ENCODE peak calls at places on chromosomes 1 and 21, in four cellular contexts. V, D, G and L are unnamed samples.

GRCh38 chr1:53578358-53578757 is 119.2 kb downstream of the DMRTB1 start:
- DNase-seq in V (no peak), G (no peak), D (no peak), L (no peak)

GRCh38 chr1:227440167-227440566 is 121.9 kb upstream of the CDC42BPA start:
- DNase-seq in D (no peak), G (no peak), V (no peak), L (no peak)

GRCh38 chr1:173383341-173383740 is 93.8 kb upstream of the PRDX6 start:
- DNase-seq in D (no peak), V (no peak), G (no peak), L (no peak)

GRCh38 chr1:155106862-155107261 is 20.8 kb upstream of the EFNA1 start:
- DNase-seq in G (no peak), V (no peak), D (no peak), L (no peak)

GRCh38 chr21:28333455-28334108 is 659.1 kb downstream of the LTN1 start:
- DNase-seq in G (no peak), V (no peak), D (peak; percentile 13), L (no peak)

GRCh38 chr1:178634445-178634844 is 90.6 kb upstream of the RALGPS2 start:
- DNase-seq in D (no peak), V (no peak), G (no peak), L (no peak)

GRCh38 chr1:68051475-68051874 is 1.0 kb upstream of the DIRAS3 start:
- DNase-seq in D (no peak), V (no peak), G (no peak), L (no peak)

GRCh38 chr1:243855616-243856318 is 5.7 kb upstream of the AKT3 start:
- DNase-seq in G (no peak), D (no peak), V (no peak), L (no peak)

GRCh38 chr1:238466459-238466858 is 575.7 kb upstream of the ZP4 start:
- DNase-seq in G (no peak), V (no peak), D (no peak), L (no peak)

GRCh38 chr1:975896-976683 is 5.8 kb downstream of the PERM1 start:
- DNase-seq in V (peak; percentile 64), G (peak; percentile 41), D (peak; percentile 39), L (no peak)

GRCh38 chr1:85344256-85344694 is 67.8 kb upstream of the BCL10 start:
- DNase-seq in D (peak; percentile 44), G (no peak), V (peak; percentile 57), L (no peak)

GRCh38 chr1:228090613-228091081 is 8.1 kb downstream of the ARF1 start:
- DNase-seq in V (no peak), G (no peak), D (no peak), L (no peak)

GRCh38 chr1:18727956-18728355 is 97.3 kb downstream of the PAX7 start:
- DNase-seq in D (no peak), G (no peak), V (no peak), L (no peak)

GRCh38 chr1:173489929-173490328 is 12.8 kb downstream of the PRDX6 start:
- DNase-seq in V (no peak), G (no peak), D (no peak), L (no peak)

GRCh38 chr1:32541064-32541566 is 1.9 kb downstream of the ZBTB8A start:
- DNase-seq in V (no peak), G (no peak), D (no peak), L (no peak)

GRCh38 chr1:213829806-213830205 is 158.0 kb upstream of the PROX1 start:
- DNase-seq in G (no peak), V (no peak), D (no peak), L (no peak)

GRCh38 chr1:245997471-245998258 is 509.4 kb downstream of the SMYD3 start:
- DNase-seq in G (no peak), V (no peak), D (no peak), L (no peak)

GRCh38 chr1:185207980-185208602 is 51.1 kb downstream of the SWT1 start:
- DNase-seq in D (no peak), V (no peak), G (no peak), L (no peak)

GRCh38 chr1:204637985-204638356 is 47.6 kb downstream of the LRRN2 start:
- DNase-seq in G (no peak), V (no peak), D (no peak), L (no peak)

GRCh38 chr1:175673236-175674150 is 69.9 kb downstream of the TNR start:
- DNase-seq in V (no peak), D (no peak), G (no peak), L (no peak)

GRCh38 chr1:118958937-118959631 is 29.1 kb downstream of the TBX15 start:
- DNase-seq in V (no peak), G (no peak), D (peak; percentile 68), L (no peak)

GRCh38 chr1:118949317-118949716 is 38.8 kb downstream of the TBX15 start:
- DNase-seq in V (no peak), G (no peak), D (no peak), L (no peak)

GRCh38 chr1:118958140-118958539 is 30.0 kb downstream of the TBX15 start:
- DNase-seq in G (no peak), V (no peak), D (peak; percentile 64), L (no peak)

GRCh38 chr1:118951270-118951936 is 36.7 kb downstream of the TBX15 start:
- DNase-seq in G (no peak), V (no peak), D (no peak), L (no peak)

DNA sequence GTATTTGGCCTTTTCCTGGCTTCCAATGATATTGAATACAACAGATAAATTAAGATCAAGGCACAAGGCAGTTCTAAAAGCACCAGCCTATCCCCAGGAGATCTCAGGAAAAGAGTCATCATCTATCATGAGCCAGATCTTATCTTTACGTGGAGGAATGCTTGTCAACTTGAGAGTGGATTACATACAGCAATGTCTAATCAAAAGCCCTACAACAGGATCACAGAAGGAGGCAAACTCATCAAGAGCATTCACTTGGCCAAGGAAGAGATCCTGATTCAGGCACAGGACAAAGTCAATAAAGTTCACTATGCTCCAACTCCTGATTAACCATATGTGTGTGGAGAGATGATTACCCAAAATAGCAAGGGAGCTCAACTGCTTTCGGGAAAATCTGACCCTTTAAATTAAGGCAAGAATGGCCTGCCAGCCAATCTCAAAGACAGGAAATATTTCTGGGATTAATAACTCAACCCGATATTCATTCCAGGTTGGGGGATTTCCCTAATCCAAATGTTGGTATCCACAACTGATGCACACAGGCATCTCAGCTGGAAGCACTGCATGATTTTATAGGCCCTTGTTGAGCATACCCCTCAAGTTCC is 33.8 kb downstream of the TBX15 start:
- DNase-seq in G (no peak), V (no peak), D (no peak), L (no peak)
- TF ChIP-seq TCF7L2 in G (no peak), V (no peak), D (no peak), L (no peak)

GRCh38 chr1:234295039-234295438 is 78.2 kb upstream of the COA6 start:
- DNase-seq in D (no peak), V (no peak), G (no peak), L (no peak)
- TF ChIP-seq TCF7L2 in D (no peak), V (no peak), G (no peak), L (no peak)

DNA sequence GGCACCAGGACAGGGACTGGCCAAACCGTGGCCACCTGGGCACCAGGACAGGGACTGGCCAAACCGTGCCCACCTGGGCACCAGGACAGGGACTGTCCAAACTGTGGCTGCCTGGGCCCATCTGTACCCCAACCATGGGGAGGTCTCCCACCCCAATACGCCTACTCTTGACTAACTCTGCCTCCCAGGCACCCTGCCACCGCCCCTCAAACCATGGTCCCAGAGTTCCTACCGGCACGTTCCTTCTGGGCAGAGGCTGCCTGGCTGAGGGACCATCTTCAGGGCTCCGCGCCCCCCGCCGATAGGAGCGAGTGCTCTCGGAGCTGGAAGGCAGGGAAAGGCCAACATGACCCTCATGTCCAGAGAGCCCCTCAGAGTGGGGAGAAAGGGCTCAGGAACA is 6.3 kb upstream of the TCEA3 start:
- DNase-seq in V (no peak), D (no peak), G (no peak), L (no peak)
- TF ChIP-seq TCF7L2 in V (no peak), D (no peak), G (no peak), L (no peak)

GRCh38 chr1:180114546-180114945 is 40.1 kb upstream of the QSOX1 start:
- DNase-seq in D (no peak), G (no peak), V (no peak), L (no peak)

GRCh38 chr1:180117764-180118116 is 36.9 kb upstream of the QSOX1 start:
- DNase-seq in D (no peak), G (peak; percentile 12), V (no peak), L (no peak)

GRCh38 chr1:180112091-180112490 is 42.6 kb upstream of the QSOX1 start:
- DNase-seq in D (no peak), V (no peak), G (no peak), L (no peak)

GRCh38 chr1:180112979-180113650 is 41.6 kb upstream of the QSOX1 start:
- DNase-seq in D (no peak), V (no peak), G (no peak), L (no peak)

DNA sequence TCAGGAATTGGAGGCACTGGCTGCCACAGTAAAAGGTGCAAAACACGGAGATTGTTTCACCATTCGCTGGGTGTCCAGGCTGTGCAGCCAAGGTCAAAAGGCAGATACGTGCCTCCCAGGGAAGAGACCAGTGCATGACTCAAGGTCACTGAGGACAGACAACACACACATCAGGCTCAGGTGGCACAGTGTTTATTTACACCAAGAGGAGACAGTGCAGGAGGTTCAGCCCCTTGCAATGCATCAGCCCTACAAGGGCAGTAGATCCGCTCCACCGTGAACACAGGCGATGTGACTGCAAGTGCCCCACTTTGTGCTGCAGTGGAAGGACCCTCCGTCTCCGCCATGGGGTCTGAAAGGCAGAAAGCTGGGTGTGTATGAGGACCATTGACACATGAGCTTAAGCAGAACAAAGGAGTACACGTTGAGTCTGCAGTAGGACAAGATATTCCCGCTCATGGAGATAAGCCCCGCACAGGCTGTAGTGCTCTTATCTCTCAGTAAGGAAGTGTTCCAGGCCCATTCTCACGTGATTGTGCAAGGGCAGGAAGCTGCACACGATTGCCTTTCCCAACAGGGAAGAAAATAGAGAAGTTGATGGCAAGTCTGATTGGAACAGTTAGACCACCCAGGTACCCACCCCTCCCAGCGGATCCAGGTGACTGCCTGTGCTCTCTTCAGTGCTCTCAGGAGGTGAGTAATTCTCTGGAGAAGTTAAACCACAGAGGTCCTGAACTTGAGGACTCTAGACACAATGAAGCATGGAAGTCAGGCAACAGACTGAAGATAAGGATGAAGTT is 37.5 kb upstream of the QSOX1 start:
- DNase-seq in D (peak; percentile 79), V (peak; percentile 60), G (peak; percentile 8), L (no peak)
- TF ChIP-seq TCF7L2 in D (no peak), V (no peak), G (no peak), L (no peak)

DNA sequence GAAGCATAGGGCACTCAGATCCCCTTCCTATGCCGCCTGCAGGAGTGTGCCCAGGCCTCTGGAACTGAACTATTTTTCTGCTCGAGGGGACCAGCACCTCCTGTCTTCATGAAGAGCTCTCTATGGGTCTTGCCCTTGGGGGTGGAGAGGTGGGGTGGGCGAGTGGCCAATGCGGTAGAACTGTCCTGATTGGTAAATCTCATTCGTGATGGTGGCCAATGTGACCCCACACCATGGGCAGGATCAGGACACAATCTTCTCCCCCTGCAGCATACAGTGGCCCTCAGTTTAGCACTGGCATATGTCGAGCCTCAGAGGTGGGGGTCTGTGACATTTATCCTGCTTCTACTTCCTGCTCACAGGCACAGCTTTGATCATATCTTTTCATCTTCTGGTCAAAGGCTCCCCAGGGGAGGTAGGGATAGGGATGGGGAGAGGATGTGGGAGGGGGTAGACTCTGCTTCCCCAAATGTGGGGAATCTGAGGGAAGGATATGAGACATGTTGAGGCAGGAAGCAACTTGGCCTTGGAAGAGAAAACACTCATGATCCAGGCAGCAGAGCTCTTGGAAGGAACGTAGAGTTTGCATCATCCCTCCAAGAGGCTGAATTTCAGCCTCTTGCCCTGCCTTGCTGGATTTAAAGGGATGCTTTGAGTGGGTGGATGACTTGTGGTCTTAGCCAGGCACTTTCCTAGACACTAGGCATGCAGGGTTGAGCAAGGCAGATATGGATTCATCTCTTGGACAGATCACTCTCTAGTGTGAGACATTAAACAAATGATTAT is 81.8 kb downstream of the LAMC2 start:
- DNase-seq in G (no peak), D (no peak), V (no peak), L (no peak)
- TF ChIP-seq TCF7L2 in G (no peak), D (no peak), V (no peak), L (no peak)

GRCh38 chr1:21035794-21036193 is 140.9 kb downstream of the EIF4G3 start:
- DNase-seq in G (no peak), V (no peak), D (no peak), L (no peak)
- TF ChIP-seq TCF7L2 in G (no peak), V (no peak), D (no peak), L (no peak)